ENCODE peak calls at places on chromosomes 3 and 15, in six cellular contexts. O, A, S, P, Z and B are unnamed samples.

GRCh38 chr15:59531066-59531465 is 80.5 kb upstream of the GCNT3 start:
- DNase-seq in O (no peak), A (no peak), S (no peak), P (no peak), Z (no peak), B (no peak)

GRCh38 chr15:84570164-84570692 is 30.6 kb upstream of the ZSCAN2 start:
- DNase-seq in O (peak), A (no peak), S (peak), P (no peak), Z (no peak), B (peak)

GRCh38 chr3:5580821-5581220 is 393.3 kb downstream of the EDEM1 start:
- DNase-seq in O (no peak), A (no peak), S (no peak), P (no peak), Z (no peak), B (no peak)

GRCh38 chr15:47218295-47218694 is 499.0 kb upstream of the SEMA6D start:
- DNase-seq in O (no peak), A (no peak), S (no peak), P (no peak), Z (no peak), B (no peak)

GRCh38 chr3:1848935-1849334 is 249.7 kb upstream of the CNTN4 start:
- DNase-seq in O (no peak), A (no peak), S (no peak), P (no peak), Z (no peak), B (no peak)

GRCh38 chr15:96366526-96366877 is 36.0 kb downstream of the NR2F2 start:
- DNase-seq in O (no peak), A (no peak), S (no peak), P (no peak), Z (no peak), B (no peak)

GRCh38 chr3:43852066-43852465 is 161.3 kb downstream of the ABHD5 start:
- DNase-seq in O (peak), A (no peak), S (no peak), P (no peak), Z (no peak), B (no peak)

GRCh38 chr15:69025320-69025719 is 10.8 kb downstream of the NOX5 start:
- DNase-seq in O (no peak), A (no peak), S (no peak), P (no peak), Z (no peak), B (no peak)

GRCh38 chr3:138196023-138196422 is 8.9 kb downstream of the ARMC8 start:
- DNase-seq in O (no peak), A (no peak), S (no peak), P (no peak), Z (no peak), B (no peak)

GRCh38 chr15:41517895-41518449 is 4.3 kb upstream of the LTK start:
- DNase-seq in O (no peak), A (no peak), S (no peak), P (no peak), Z (peak), B (no peak)

GRCh38 chr3:109773006-109773405 is 435.7 kb upstream of the DPPA4 start:
- DNase-seq in O (no peak), A (no peak), S (no peak), P (no peak), Z (no peak), B (no peak)

GRCh38 chr3:104396974-104397669 is 969.6 kb upstream of the ALCAM start:
- DNase-seq in O (peak), A (no peak), S (no peak), P (no peak), Z (no peak), B (no peak)

GRCh38 chr3:42656680-42657610 is 3.4 kb downstream of the ZBTB47 start:
- DNase-seq in O (no peak), A (no peak), S (no peak), P (no peak), Z (no peak), B (no peak)

GRCh38 chr15:67116742-67117141 is 51.3 kb downstream of the SMAD3 start:
- DNase-seq in O (peak), A (no peak), S (peak), P (peak), Z (peak), B (no peak)

GRCh38 chr15:39565851-39566250 is 15.0 kb upstream of the THBS1 start:
- DNase-seq in O (no peak), A (no peak), S (no peak), P (no peak), Z (no peak), B (no peak)

GRCh38 chr15:100959066-100960050 is 40.2 kb downstream of the LRRK1 start:
- DNase-seq in O (peak), A (no peak), S (no peak), P (peak), Z (no peak), B (no peak)

GRCh38 chr15:68372291-68372811 is 59.6 kb downstream of the ITGA11 start:
- DNase-seq in O (peak), A (no peak), S (peak), P (peak), Z (peak), B (peak)

GRCh38 chr3:183699238-183699947 is 1.8 kb downstream of the YEATS2 start:
- DNase-seq in O (no peak), A (no peak), S (peak), P (no peak), Z (no peak), B (peak)

DNA sequence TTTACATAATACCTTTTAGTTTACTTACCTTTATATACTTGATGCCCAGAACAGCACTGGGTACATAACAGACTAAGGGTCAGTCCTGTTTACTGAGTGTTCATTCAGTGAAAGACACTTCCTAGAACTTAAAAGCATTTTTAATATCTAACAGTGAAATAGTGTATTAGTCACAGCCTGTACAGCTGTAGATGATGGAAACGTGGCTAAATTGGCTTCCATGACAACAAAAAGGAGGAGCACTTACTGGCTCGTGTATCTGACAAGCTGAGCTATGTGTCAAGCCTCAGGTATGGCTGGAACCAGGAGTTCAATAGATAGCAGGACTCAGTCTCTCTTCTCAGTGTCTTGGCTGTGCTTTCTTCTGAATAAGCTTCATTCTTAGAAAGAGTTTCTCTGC is 40.2 kb downstream of the CMTM8 start:
- DNase-seq in O (no peak), A (no peak), S (no peak), P (no peak), Z (no peak), B (no peak)
- TF ChIP-seq MYC in O (no peak), A (no peak), S (no peak), P (no peak), Z (no peak), B (no peak)

GRCh38 chr15:90131848-90132247 is 29.6 kb upstream of the IDH2 start:
- DNase-seq in O (no peak), A (no peak), S (no peak), P (no peak), Z (no peak), B (no peak)

GRCh38 chr15:90130291-90130690 is 28.0 kb upstream of the IDH2 start:
- DNase-seq in O (no peak), A (no peak), S (no peak), P (no peak), Z (no peak), B (no peak)

GRCh38 chr15:90124487-90124886 is 22.2 kb upstream of the IDH2 start:
- DNase-seq in O (no peak), A (no peak), S (no peak), P (no peak), Z (no peak), B (no peak)

GRCh38 chr15:90126022-90126421 is 23.8 kb upstream of the IDH2 start:
- DNase-seq in O (peak), A (no peak), S (no peak), P (no peak), Z (peak), B (no peak)

DNA sequence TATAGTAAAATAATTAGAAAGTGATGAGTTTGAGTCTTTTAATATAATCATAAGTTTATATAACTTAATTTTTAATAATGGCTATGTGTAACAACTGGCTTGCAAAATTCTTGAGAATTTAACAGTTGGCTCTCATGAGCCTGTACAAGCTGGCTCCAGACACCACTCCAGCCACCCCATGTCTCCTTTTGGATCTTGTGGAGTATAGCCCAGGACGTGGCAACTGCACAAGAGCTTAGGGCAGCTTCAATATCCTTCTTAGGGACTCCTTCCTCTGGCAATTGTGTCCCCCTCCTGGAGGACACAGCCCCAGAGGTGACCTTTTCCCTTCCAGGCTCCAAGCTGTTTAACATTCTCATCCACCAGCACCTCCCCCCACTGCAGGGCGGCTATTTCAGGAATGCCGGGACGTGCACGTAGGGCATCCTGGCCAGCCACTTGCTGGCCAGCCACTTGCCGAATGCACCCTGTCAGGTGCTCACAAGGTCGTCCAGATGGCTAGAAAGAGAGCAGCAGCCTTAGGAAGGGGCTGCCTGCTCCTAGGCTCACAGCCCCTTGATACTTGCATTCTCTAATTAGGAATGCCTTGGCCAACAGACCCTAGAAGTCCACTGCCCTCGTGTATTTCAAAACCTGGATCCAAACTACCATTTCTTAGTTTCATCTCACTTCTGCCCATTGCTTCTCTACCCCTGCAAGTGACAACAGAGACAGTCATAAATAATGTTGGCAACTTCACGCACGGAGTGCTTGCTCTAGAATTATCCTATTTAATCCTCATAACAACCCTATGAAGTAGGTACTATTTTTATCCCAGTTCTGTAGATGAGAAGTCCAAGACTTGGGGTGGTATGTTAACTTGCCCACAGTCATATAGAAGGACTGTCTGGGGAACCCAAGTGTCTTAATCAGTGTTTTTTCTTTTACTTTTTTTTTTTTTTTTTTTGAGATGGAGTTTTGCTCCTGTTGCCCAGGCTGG is 24.5 kb upstream of the IDH2 start:
- DNase-seq in O (peak), A (no peak), S (no peak), P (no peak), Z (peak), B (no peak)
- H3K4me3 ChIP-seq in O (no peak), A (no peak), S (no peak), P (no peak), Z (no peak), B (no peak)

GRCh38 chr3:127953636-127954035 is 38.6 kb downstream of the KBTBD12 start:
- DNase-seq in O (no peak), A (no peak), S (no peak), P (no peak), Z (no peak), B (no peak)
- TF ChIP-seq MYC in O (no peak), A (no peak), S (no peak), P (no peak), Z (no peak), B (no peak)

GRCh38 chr15:64045774-64046346 is 425 bp downstream of the DAPK2 start:
- DNase-seq in O (no peak), A (no peak), S (no peak), P (no peak), Z (no peak), B (peak)
- H3K4me3 ChIP-seq in O (peak), A (peak), S (peak), P (no peak), Z (peak), B (no peak)

GRCh38 chr3:130379274-130379673 is 33.8 kb downstream of the COL6A5 start:
- DNase-seq in O (no peak), A (no peak), S (no peak), P (no peak), Z (no peak), B (no peak)
- TF ChIP-seq MYC in O (no peak), A (no peak), S (no peak), P (no peak), Z (no peak), B (no peak)

DNA sequence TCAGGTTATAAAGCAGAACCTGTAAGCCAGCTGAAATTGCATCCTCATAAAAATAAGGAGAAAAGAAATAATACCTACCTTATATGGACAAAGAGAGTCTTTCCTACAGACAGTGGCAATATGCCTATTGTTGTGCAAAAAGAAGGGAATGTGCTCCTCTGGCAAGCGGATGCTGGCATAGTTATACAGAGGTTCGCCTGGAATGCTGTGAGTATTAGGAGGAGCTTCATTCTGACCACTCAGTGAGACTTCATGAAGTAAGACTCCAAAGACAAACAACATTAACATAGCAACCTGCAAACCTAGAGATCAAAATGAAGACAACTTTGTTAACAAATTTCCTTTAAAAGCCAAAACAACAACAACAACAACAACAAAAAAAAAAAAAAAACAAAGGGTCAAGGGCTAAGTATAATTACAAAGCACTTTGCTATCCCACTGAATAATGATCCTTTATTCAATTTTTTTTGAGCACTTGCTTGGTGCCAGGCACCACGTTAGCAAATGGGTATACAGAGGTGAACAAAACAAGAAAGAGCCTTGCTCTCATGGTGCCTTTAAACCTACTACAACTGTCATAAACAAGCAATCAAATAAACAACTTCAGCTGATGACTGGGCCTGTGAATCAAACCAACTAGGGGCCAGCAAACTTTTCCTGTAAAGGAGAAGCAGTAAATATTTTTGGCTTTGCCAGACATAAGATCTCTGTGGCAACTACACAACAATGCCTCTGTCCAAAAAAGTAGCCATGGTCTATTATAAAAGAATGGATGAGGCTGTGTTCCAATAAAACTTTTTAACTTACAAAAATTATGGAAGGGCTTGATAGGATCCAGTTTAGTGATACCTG is 3.7 kb downstream of the EOGT start:
- DNase-seq in O (no peak), A (no peak), S (no peak), P (peak), Z (no peak), B (no peak)
- H3K4me3 ChIP-seq in O (no peak), A (no peak), S (no peak), P (no peak), Z (no peak), B (no peak)

DNA sequence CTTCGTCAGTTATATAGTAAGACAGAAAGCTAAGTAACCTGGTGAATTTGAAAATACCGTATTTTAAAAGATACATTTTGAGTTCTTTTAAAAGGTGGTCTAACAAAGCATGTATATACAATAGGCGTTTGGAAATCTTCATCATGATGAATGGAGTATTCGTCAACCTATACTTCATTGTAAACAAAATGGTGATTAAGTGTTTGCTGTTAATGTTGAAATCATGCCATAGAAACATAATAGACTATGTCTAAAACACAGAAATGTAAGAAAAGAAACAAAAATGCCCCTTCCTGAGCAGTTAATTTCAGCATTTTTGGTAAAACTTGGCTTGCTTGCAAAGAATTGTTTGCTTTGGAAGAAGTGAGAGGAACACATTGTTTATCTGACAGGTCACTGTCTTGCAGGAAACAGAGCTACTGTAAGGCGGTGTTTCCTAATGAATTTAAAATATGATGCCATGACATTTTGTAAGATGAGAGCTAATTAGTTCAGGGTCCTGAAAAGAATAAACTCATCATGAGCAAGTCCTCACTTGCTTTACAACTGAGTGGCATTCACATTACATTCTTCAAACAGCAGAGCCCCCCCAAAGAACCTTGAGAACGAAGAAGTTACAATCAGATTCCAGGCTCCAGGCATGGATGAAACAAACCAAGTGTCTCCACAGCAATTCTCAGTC is 126.7 kb downstream of the SERPINI1 start:
- DNase-seq in O (no peak), A (no peak), S (no peak), P (no peak), Z (no peak), B (no peak)
- TF ChIP-seq MYC in O (no peak), A (no peak), S (no peak), P (no peak), Z (no peak), B (no peak)

DNA sequence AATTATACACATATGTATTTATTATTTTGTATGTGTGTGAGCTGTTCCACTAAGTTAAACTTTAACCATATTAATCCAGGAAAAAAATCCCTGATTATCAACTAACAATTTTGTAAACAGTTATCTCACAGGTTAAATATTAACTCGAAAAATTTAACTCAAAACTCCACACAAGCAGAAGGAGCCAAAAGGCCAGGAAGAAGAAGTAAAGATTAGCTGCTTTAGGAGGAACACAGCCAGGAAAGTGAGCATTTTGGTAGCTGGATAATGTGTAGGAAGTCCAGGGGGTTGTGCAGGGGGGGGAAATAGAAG is 425.0 kb downstream of the TIGIT start:
- DNase-seq in O (no peak), A (no peak), S (no peak), P (no peak), Z (peak), B (no peak)
- H3K4me3 ChIP-seq in O (no peak), A (no peak), S (no peak), P (no peak), Z (no peak), B (no peak)

GRCh38 chr3:171781711-171782127 is 28.6 kb downstream of the PLD1 start:
- DNase-seq in O (no peak), A (no peak), S (no peak), P (peak), Z (peak), B (no peak)
- TF ChIP-seq MYC in O (no peak), A (no peak), S (no peak), P (no peak), Z (no peak), B (no peak)

DNA sequence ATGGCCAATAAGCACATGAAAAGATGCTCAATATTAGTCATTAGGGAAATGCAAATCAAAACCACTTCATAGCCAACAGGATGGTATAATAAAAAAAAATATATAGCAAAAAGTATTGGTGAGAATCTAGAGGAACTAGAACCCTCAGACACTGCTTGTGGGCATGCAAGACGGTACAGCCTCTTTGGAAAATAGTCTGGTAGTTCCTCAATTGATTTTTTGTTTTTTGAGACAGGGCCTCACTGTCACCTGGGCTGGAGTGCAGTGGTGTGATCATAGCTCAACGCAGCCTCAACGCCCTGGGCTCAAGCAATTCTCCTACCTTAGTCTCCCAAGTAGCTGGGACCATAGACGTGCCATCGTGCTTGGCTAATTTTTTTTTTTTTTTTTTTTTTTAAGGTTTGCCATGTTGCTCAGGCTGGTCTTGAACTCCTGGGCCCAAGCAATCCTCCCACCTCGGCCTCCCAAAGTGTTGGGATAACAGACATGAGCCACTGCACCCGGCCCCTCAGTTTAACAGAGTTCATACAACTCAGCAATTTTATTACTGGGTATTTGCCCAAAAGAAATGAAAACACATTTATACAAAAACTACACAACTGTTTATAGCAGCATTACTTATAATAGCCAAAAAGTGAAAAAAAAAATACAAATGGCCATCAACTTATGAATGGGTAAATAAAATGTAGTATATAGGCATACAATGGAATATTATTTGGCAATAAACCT is 5.1 kb downstream of the PRC1 start:
- DNase-seq in O (no peak), A (no peak), S (no peak), P (no peak), Z (no peak), B (peak)
- H3K4me3 ChIP-seq in O (no peak), A (peak), S (no peak), P (no peak), Z (no peak), B (peak)